ENCODE peak calls at places on chromosomes 13 and 19, in four cellular contexts. D is A673, J is fibroblast of the aortic adventitia, L is coronary artery. N is an unnamed sample.

GRCh38 chr19:49635530-49636229 is 4.3 kb downstream of the RRAS start:
- DNase-seq in D (peak; percentile 48), J (no peak), L (no peak), N (peak; percentile 20)

GRCh38 chr19:39347332-39348227 is 5.4 kb downstream of the SAMD4B start:
- DNase-seq in D (peak; percentile 35), J (no peak), L (no peak), N (peak; percentile 48)

GRCh38 chr19:17943284-17944221 is 10.7 kb downstream of the CCDC124 start:
- DNase-seq in D (peak; percentile 72), J (no peak), L (no peak), N (no peak)

GRCh38 chr13:20814224-20814910 is 40.6 kb upstream of the EEF1AKMT1 start:
- DNase-seq in D (peak; percentile 48), J (peak; percentile 94), L (peak; percentile 94), N (peak; percentile 96)

GRCh38 chr19:42555317-42555716 is 27.0 kb upstream of the CEACAM1 start:
- DNase-seq in D (no peak), J (no peak), L (no peak), N (no peak)

GRCh38 chr19:8515317-8515716 is 1.4 kb upstream of the ZNF414 start:
- DNase-seq in D (no peak), J (no peak), L (no peak), N (peak; percentile 24)

GRCh38 chr13:44972956-44973581 is 16.2 kb downstream of the NUFIP1 start:
- DNase-seq in D (peak; percentile 61), J (peak; percentile 59), L (no peak), N (peak; percentile 50)

GRCh38 chr13:27011661-27012060 is 159.9 kb downstream of the USP12 start:
- DNase-seq in D (no peak), J (no peak), L (peak; percentile 31), N (no peak)

GRCh38 chr19:41939861-41940442 is 11.7 kb upstream of the ERFL start:
- DNase-seq in D (peak; percentile 64), J (no peak), L (no peak), N (no peak)

GRCh38 chr19:20964798-20965197 is 41.7 kb downstream of the ZNF85 start:
- DNase-seq in D (no peak), J (no peak), L (no peak), N (no peak)

GRCh38 chr19:48752511-48753365 is at the start of gene FUT1:
- DNase-seq in D (no peak), J (no peak), L (no peak), N (no peak)

GRCh38 chr13:95307507-95307906 is 6.3 kb upstream of the ABCC4 start:
- DNase-seq in D (no peak), J (no peak), L (no peak), N (no peak)

GRCh38 chr13:113629814-113630213 is 28.2 kb downstream of the ATP4B start:
- DNase-seq in D (no peak), J (no peak), L (no peak), N (no peak)

GRCh38 chr13:37412271-37412683 is 186.3 kb downstream of the POSTN start:
- DNase-seq in D (no peak), J (peak; percentile 65), L (no peak), N (peak; percentile 50)

GRCh38 chr19:53980553-53981407 is 10.7 kb upstream of the CACNG6 start:
- DNase-seq in D (peak; percentile 76), J (peak; percentile 96), L (no peak), N (peak; percentile 12)

GRCh38 chr19:53983457-53984289 is 7.8 kb upstream of the CACNG6 start:
- DNase-seq in D (no peak), J (no peak), L (no peak), N (no peak)

GRCh38 chr19:53982611-53983010 is 8.8 kb upstream of the CACNG6 start:
- DNase-seq in D (peak; percentile 61), J (peak; percentile 47), L (no peak), N (no peak)

GRCh38 chr19:53981408-53981998 is 9.9 kb upstream of the CACNG6 start:
- DNase-seq in D (no peak), J (no peak), L (no peak), N (no peak)

DNA sequence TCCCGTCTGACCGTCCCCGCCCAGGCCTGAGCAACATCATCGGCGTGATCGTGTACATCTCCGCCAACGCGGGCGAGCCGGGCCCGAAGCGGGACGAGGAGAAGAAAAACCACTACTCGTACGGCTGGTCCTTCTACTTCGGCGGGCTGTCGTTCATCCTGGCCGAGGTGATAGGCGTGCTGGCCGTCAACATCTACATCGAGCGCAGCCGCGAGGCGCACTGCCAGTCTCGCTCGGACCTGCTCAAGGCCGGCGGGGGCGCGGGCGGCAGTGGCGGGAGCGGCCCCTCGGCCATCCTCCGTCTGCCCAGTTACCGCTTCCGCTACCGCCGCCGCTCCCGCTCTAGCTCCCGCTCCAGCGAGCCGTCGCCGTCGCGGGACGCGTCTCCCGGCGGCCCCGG is 9.4 kb upstream of the CACNG6 start:
- DNase-seq in D (no peak), J (no peak), L (no peak), N (no peak)
- H3K4me3 ChIP-seq in D (peak overlapping the region; percentile 32), J (peak overlapping the region; percentile 61), L (peak overlapping the region; percentile 66), N (no peak overlapping the region)

DNA sequence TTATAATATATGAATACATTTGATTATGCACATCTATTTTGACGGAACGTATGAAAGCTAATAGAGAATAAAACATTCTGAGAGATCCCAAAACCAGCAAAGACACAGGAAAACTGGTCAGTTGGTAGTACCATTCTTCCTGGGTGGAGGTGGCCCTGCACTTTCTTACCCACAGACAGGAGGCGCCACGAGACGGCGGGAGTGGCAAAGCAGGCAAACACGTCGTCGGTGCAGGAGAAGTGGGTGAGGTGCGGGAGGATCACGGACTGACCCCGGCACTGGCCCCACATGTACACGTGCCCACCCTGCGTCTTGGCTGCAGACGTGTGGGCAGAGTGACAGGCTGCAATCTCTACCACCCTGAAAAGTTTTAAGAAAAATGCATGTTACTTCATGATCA is 36.1 kb downstream of the RCBTB1 start:
- DNase-seq in D (no peak), J (no peak), L (no peak), N (no peak)
- TF ChIP-seq CTCF in D (peak; percentile 27), J (peak; percentile 16), L (no peak), N (no peak)

DNA sequence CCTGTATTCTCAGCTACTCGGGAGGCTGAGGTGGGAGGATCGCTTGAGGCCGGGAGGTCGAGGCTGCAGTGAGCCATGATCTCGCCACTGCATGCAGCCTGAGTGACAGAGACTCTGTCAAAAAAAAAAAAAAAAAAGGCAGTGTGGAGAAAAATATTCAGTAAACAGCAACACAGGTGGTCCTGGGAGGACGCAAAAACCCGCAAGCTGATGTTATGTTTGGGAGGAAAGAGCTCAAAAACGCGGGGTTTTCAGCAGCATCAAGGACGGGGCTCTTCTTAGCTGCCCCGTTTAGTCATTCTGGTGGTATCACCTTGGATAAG is 599 bp upstream of the ZNF784 start:
- DNase-seq in D (no peak), J (no peak), L (no peak), N (no peak)
- H3K4me3 ChIP-seq in D (peak overlapping the region; percentile 67), J (peak overlapping the region; percentile 71), L (peak overlapping the region; percentile 84), N (peak overlapping the region; percentile 72)

GRCh38 chr13:30255696-30256095 is 51.7 kb downstream of the KATNAL1 start:
- DNase-seq in D (no peak), J (peak; percentile 34), L (no peak), N (peak; percentile 25)

GRCh38 chr13:30257433-30258099 is 49.8 kb downstream of the KATNAL1 start:
- DNase-seq in D (no peak), J (peak; percentile 8), L (no peak), N (no peak)

GRCh38 chr13:30253830-30254229 is 53.5 kb downstream of the KATNAL1 start:
- DNase-seq in D (no peak), J (no peak), L (no peak), N (no peak)

GRCh38 chr13:30256713-30257432 is 50.5 kb downstream of the KATNAL1 start:
- DNase-seq in D (no peak), J (peak; percentile 46), L (no peak), N (peak; percentile 20)
- TF ChIP-seq CTCF in D (peak; percentile 36), J (peak; percentile 17), L (no peak), N (peak; percentile 13)

DNA sequence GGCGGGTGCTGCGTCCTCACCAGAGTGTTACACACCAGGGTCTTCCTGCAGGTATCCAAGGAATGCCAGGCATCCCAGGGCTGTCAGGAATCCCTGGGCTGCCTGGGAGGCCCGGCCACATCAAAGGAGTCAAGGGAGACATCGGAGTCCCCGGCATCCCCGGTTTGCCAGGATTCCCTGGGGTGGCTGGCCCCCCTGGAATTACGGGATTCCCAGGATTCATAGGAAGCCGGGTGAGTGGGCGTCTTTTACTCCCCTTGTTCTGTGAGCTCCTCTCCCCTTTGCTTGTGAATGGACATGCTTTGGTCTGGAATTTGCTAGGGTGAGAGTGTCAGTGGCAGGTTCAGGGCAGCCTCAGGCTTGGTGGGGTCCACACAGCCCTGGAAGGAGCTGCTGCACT is 75.9 kb downstream of the RAB20 start:
- DNase-seq in D (no peak), J (no peak), L (no peak), N (no peak)
- H3K4me3 ChIP-seq in D (no peak overlapping the region), J (no peak overlapping the region), L (no peak overlapping the region), N (no peak overlapping the region)

DNA sequence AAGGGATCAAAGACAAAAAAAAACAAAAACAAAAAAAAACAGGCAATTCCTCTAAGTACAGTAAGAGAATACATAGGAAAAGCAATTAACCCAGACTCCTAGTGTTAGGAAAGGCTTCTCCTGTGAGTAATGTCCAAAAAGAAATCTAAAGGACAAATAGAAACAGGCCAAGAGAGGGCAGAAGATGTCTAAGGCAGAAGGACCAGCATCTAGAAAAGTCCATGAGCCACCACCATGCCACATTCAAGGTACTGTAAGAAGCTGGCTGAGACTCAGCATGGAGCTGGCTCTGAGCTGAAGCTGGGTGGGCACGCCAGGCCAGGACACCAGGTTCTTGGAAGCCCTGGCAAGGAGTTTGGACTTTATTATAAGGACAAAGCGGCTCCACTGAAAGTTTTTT is 118.1 kb upstream of the FRY start:
- DNase-seq in D (no peak), J (no peak), L (no peak), N (peak; percentile 22)
- TF ChIP-seq CTCF in D (no peak), J (no peak), L (no peak), N (no peak)

GRCh38 chr13:32254916-32255743 is 60.0 kb downstream of the ZAR1L start:
- DNase-seq in D (no peak), J (no peak), L (no peak), N (no peak)

GRCh38 chr13:32255744-32256120 is 59.4 kb downstream of the ZAR1L start:
- DNase-seq in D (peak; percentile 4), J (no peak), L (no peak), N (no peak)

GRCh38 chr13:32253911-32254399 is 61.2 kb downstream of the ZAR1L start:
- DNase-seq in D (no peak), J (peak; percentile 22), L (no peak), N (no peak)

GRCh38 chr13:32252812-32253440 is 62.2 kb downstream of the ZAR1L start:
- DNase-seq in D (no peak), J (no peak), L (no peak), N (no peak)

DNA sequence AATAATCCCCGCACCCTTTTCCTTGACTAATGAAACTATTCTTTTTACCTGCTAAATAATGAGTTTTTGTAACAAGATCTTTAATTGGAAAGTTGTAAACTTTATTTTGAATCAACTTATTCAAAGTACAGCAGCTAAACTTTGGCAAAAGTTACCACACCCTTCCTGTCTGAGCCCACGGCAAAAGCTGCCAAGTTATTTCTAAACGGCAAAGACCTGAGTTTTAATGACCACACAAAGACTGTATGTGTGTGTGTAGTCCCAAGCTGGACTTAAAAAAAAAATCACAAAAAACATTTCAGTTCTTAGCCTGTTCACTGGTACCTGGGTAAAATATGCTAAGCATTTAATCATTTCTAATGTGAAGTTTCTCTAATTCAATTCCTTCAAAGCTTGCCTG is 60.7 kb downstream of the ZAR1L start:
- DNase-seq in D (no peak), J (peak; percentile 48), L (no peak), N (no peak)
- H3K4me3 ChIP-seq in D (no peak overlapping the region), J (no peak overlapping the region), L (peak overlapping the region; percentile 68), N (no peak overlapping the region)

N was measured in fibroblast of mammary gland.